ENCODE peak calls at places on chromosome 5, in nine cellular contexts. E, M, N, T, C, G, Q, Z and L are unnamed samples.

GRCh38 chr5:926416-927171 is 33.9 kb downstream of the TRIP13 start:
- DNase-seq in G (no peak), E (no peak), T (peak), Z (no peak), M (peak), Q (no peak), C (no peak), N (no peak), L (no peak)

GRCh38 chr5:176810084-176810597 is at the start of gene UNC5A:
- DNase-seq in G (no peak), N (no peak), M (peak), C (no peak), T (peak), E (peak), Z (no peak), Q (no peak), L (peak)

GRCh38 chr5:24188196-24188595 is 456.6 kb downstream of the CDH10 start:
- DNase-seq in N (no peak), Z (no peak), M (no peak), Q (no peak), E (no peak), G (no peak), T (peak), C (no peak), L (no peak)

GRCh38 chr5:124287813-124288212 is 458.6 kb downstream of the ZNF608 start:
- DNase-seq in C (no peak), M (no peak), Z (no peak), G (no peak), T (no peak), E (no peak), Q (no peak), N (no peak), L (peak)

GRCh38 chr5:169971780-169972179 is 8.5 kb downstream of the INSYN2B start:
- DNase-seq in Q (no peak), N (no peak), E (no peak), Z (no peak), T (no peak), C (no peak), G (no peak), M (no peak), L (no peak)

GRCh38 chr5:171644536-171644935 is 141.1 kb upstream of the SMIM23 start:
- DNase-seq in C (no peak), M (no peak), Z (no peak), E (no peak), Q (no peak), T (peak), G (no peak), N (no peak), L (no peak)

GRCh38 chr5:178182158-178182876 is 4.9 kb downstream of the GMCL2 start:
- DNase-seq in E (no peak), Z (no peak), T (no peak), M (no peak), N (no peak), Q (no peak), G (no peak), C (no peak), L (no peak)

GRCh38 chr5:42756630-42757601 is at the start of gene CCDC152:
- DNase-seq in C (no peak), M (peak), G (no peak), E (peak), Z (no peak), T (peak), Q (no peak), N (no peak), L (no peak)

GRCh38 chr5:9529041-9529480 is 16.8 kb downstream of the SEMA5A start:
- DNase-seq in Q (peak), M (no peak), T (no peak), N (no peak), C (no peak), G (no peak), E (peak), Z (no peak), L (no peak)

DNA sequence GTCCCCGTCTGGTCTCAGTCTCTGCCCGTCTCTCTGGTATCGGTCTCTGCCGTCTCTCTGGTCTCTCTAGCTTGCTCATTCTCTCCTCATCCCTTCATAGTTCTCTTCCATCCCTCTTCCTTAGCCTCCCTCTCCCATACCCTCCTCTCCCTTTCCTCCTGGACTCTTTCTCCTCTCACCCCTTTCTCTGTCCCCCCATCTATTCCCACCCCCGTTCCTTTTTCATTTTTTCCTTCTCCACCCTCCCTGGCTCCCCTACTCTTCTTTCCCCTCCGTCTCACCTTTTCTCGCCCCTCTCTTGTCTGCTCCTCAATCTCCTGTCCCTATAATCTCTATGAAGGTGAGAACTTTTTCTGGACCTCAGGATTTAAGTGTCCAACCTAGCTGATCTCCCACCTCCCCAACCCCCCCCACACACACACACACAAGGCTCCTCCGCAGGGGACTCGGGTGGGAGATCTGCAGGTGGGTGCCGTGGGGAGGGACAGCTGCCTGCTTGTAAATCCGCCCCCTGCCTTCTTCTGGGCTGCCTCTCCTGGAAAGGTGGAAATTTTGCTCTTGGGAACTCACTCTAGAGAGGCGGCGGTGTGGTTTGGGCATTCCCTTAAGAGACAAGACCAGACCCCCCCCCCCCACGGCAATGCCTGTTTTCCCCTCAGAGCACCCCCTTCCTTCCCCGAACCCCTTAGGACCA is 953 bp downstream of the UBE2QL1 start:
- DNase-seq in G (no peak), E (no peak), C (no peak), N (no peak), T (no peak), Q (no peak), Z (no peak), M (no peak), L (no peak)
- H3K4me3 ChIP-seq in G (peak), E (no peak), C (no peak), N (no peak), T (no peak), Q (no peak), Z (peak), M (peak), L (no peak)

GRCh38 chr5:113167985-113168384 is 191.4 kb downstream of the DCP2 start:
- DNase-seq in E (no peak), Z (no peak), G (no peak), T (no peak), N (no peak), C (no peak), M (no peak), Q (no peak), L (no peak)
- H3K4me3 ChIP-seq in E (no peak), Z (no peak), G (no peak), T (no peak), N (no peak), C (no peak), M (no peak), Q (no peak), L (no peak)

GRCh38 chr5:80963521-80963895 is 3.3 kb downstream of the RASGRF2 start:
- DNase-seq in C (no peak), Z (no peak), G (no peak), T (no peak), Q (no peak), M (no peak), N (no peak), E (no peak), L (no peak)

GRCh38 chr5:80963966-80964481 is 3.9 kb downstream of the RASGRF2 start:
- DNase-seq in C (no peak), Q (no peak), G (no peak), T (no peak), N (no peak), Z (no peak), M (no peak), E (no peak), L (no peak)

GRCh38 chr5:80961376-80962281 is 1.5 kb downstream of the RASGRF2 start:
- DNase-seq in T (no peak), N (no peak), E (no peak), M (peak), C (no peak), Q (no peak), Z (no peak), G (no peak), L (no peak)

GRCh38 chr5:80964491-80964890 is 4.3 kb downstream of the RASGRF2 start:
- DNase-seq in M (no peak), G (no peak), T (no peak), Z (no peak), Q (no peak), C (no peak), E (no peak), N (no peak), L (no peak)

GRCh38 chr5:80962630-80963520 is 2.7 kb downstream of the RASGRF2 start:
- DNase-seq in M (no peak), Z (no peak), Q (no peak), C (no peak), E (no peak), T (no peak), G (no peak), N (no peak), L (no peak)
- H3K4me3 ChIP-seq in M (no peak), Z (peak), Q (no peak), C (no peak), E (no peak), T (no peak), G (no peak), N (peak), L (no peak)

DNA sequence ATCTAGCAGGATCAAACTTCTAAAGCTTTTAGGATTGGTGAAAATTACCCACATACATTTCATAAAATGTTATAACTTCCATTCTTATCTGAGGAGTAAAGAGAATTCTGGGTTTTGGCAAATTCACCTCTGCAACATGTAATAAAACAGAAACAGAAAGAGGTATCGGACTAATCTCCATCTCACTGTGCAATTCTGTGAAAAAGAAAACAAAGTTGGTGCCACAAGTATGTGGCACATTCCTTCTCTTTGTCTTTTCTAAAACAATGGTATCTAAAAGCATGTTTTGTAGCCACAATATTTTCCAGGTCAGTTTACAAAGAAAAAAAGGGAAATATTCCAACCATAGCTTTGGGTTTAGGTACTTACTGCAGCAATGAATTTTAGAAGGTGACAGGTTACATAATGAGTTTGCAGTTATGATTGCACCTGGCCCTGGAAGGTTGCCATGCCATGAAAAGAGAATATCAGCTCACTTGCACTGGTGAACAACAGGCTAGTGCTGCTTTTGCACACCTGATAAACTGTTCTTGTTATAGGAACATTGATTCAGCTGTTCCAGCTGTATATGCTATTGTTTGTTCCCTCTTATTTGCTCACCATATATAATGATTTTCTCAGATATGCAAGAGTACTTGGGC is 491.3 kb upstream of the MEF2C start:
- DNase-seq in T (peak), N (no peak), G (no peak), E (peak), C (no peak), Q (peak), M (no peak), Z (no peak), L (no peak)
- H3K4me3 ChIP-seq in T (no peak), N (no peak), G (no peak), E (peak), C (no peak), Q (no peak), M (no peak), Z (no peak), L (no peak)

GRCh38 chr5:73519531-73520283 is 21.5 kb downstream of the BTF3 start:
- DNase-seq in T (peak), E (peak), N (peak), G (peak), Q (peak), C (no peak), Z (peak), M (peak), L (peak)
- H3K4me3 ChIP-seq in T (no peak), E (no peak), N (no peak), G (no peak), Q (no peak), C (no peak), Z (no peak), M (no peak), L (no peak)

DNA sequence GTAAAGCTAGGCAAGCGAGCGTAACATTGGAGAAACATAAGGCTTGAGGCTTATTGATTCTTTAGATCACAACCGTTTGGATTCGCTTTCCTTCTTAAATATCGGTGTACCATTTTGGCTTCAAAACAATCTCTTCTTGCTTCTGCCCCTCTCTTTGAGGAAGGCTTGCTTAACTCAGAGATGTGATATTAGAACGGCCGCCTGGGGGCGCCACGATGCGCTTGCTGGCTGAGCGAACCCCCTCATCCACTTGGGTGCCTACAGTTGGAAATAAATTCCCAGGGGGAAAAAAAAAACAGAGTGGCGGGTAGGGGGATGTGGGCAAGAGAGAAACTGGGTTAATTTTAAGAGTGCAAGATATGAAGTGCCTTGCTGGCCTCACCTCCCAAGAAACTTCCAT is 116.0 kb downstream of the DPYSL3 start:
- DNase-seq in E (no peak), C (no peak), T (no peak), M (no peak), Z (no peak), N (no peak), G (no peak), Q (no peak), L (no peak)
- H3K4me3 ChIP-seq in E (no peak), C (no peak), T (no peak), M (no peak), Z (no peak), N (no peak), G (no peak), Q (no peak), L (no peak)

GRCh38 chr5:31853398-31854135 is 214.6 kb downstream of the PDZD2 start:
- DNase-seq in T (no peak), E (no peak), M (no peak), Q (no peak), C (no peak), G (peak), N (no peak), Z (no peak), L (no peak)
- H3K4me3 ChIP-seq in T (no peak), E (no peak), M (no peak), Q (no peak), C (no peak), G (no peak), N (no peak), Z (no peak), L (no peak)

DNA sequence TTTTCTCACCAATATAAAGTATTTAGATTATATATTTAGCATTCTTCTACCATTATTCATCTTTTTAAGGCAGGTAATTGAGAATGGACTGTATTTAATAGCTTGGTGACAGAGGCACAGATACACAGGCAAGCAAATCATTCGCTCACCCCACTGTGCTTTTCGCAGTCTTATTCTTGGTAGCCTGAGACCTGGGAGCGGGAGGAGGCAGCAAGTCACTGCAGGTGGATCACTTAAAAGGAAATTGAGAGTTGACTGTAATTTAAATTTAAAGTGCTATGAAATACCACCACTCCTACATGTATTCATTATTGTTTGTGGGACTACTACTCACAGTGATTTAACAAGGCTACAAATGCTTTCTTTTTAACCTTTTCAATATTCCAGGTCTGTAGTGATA is 9.7 kb downstream of the RICTOR start:
- DNase-seq in Q (no peak), M (no peak), Z (no peak), N (no peak), G (no peak), E (no peak), C (no peak), T (no peak), L (no peak)
- H3K4me3 ChIP-seq in Q (no peak), M (no peak), Z (no peak), N (no peak), G (no peak), E (no peak), C (no peak), T (no peak), L (no peak)

GRCh38 chr5:104081232-104081631 is 518.6 kb upstream of the NUDT12 start:
- DNase-seq in E (no peak), G (no peak), C (no peak), Q (no peak), Z (no peak), N (no peak), M (no peak), T (no peak), L (no peak)
- H3K4me3 ChIP-seq in E (no peak), G (no peak), C (no peak), Q (no peak), Z (no peak), N (no peak), M (no peak), T (no peak), L (no peak)

GRCh38 chr5:172739385-172739784 is 31.6 kb downstream of the DUSP1 start:
- DNase-seq in C (no peak), M (no peak), Q (no peak), Z (no peak), G (no peak), N (no peak), T (no peak), E (no peak), L (no peak)

GRCh38 chr5:172743112-172743959 is 27.7 kb downstream of the DUSP1 start:
- DNase-seq in M (no peak), Z (no peak), E (peak), T (no peak), Q (no peak), N (no peak), C (no peak), G (no peak), L (no peak)

GRCh38 chr5:172744106-172745104 is 26.6 kb downstream of the DUSP1 start:
- DNase-seq in Q (peak), C (no peak), N (no peak), M (no peak), Z (no peak), T (no peak), G (peak), E (no peak), L (no peak)

GRCh38 chr5:172740483-172741205 is 30.4 kb downstream of the DUSP1 start:
- DNase-seq in T (peak), N (peak), G (peak), Z (peak), Q (no peak), E (no peak), M (no peak), C (peak), L (peak)

DNA sequence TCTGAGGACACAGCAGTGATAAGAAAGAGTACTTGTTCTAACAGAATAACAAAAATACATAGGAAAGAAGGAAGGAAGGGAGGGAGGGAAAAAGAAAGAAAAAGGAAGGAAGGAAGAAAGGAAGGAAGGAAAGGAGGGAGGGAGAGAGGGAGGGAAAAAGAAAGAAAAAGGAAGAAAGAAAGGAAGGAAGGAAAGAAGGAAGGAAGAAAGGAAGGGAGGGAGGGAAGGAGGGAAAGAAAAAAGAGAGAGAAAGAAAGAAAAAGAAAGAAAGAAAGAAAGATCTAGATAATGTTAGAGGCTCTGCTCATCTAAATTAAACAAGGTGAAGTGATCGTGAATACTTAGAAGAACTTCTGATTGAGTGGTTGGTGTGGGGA is 29.8 kb downstream of the DUSP1 start:
- DNase-seq in M (no peak), Z (no peak), N (no peak), G (no peak), E (no peak), Q (no peak), C (no peak), T (no peak), L (no peak)
- H3K4me3 ChIP-seq in M (no peak), Z (no peak), N (no peak), G (no peak), E (no peak), Q (no peak), C (no peak), T (peak), L (no peak)